ENCODE peak calls at places on chromosomes 7 and 10, in ten cellular contexts. S is colonic mucosa, V is PC-9, G is suprapubic skin, I is Caco-2, R is right lobe of liver, P is IMR-90, N is MM.1S, T is cardiac muscle cell, B is tibial artery. U is an unnamed sample.

GRCh38 chr10:34959321-34959720 is 130.8 kb downstream of the CUL2 start:
- DNase-seq in T (no peak), G (no peak), R (no peak), P (no peak), S (no peak), I (peak; percentile 43), B (no peak), V (no peak), N (no peak), U (peak; percentile 21)

GRCh38 chr7:44066111-44066460 is 719 bp upstream of the PGAM2 start:
- DNase-seq in S (no peak), R (no peak), T (no peak), B (no peak), I (no peak), G (peak; percentile 55), P (no peak), V (no peak), N (no peak), U (no peak)

GRCh38 chr10:88743999-88744398 is 15.8 kb upstream of the LIPN start:
- DNase-seq in S (peak; percentile 28), G (no peak), T (no peak), N (no peak), V (no peak), R (no peak), I (peak; percentile 28), B (no peak), P (no peak), U (no peak)

GRCh38 chr7:2802504-2803341 is 41.4 kb downstream of the GNA12 start:
- DNase-seq in B (no peak), I (peak; percentile 64), R (peak; percentile 43), P (peak; percentile 72), V (peak; percentile 90), N (no peak), S (no peak), T (peak; percentile 62), G (no peak), U (no peak)

GRCh38 chr7:3134715-3135114 is 91.0 kb upstream of the CARD11 start:
- DNase-seq in I (no peak), G (no peak), N (no peak), P (no peak), R (no peak), V (no peak), B (no peak), S (no peak), T (no peak), U (no peak)

GRCh38 chr7:15652776-15653290 is 33.6 kb downstream of the MEOX2 start:
- DNase-seq in P (no peak), I (no peak), V (no peak), T (no peak), R (no peak), N (no peak), B (no peak), S (no peak), G (no peak), U (no peak)

GRCh38 chr10:49654036-49654693 is 25.3 kb upstream of the C10orf53 start:
- DNase-seq in P (no peak), I (no peak), T (no peak), N (no peak), V (peak; percentile 26), G (no peak), B (no peak), S (no peak), R (peak; percentile 31), U (no peak)

GRCh38 chr10:93481931-93482834 is at the start of gene MYOF:
- DNase-seq in I (peak; percentile 76), P (peak; percentile 93), T (peak; percentile 90), R (peak; percentile 55), V (peak; percentile 75), B (peak; percentile 73), S (peak; percentile 80), N (peak; percentile 70), G (no peak), U (peak; percentile 70)

GRCh38 chr7:81692146-81692905 is 77.5 kb downstream of the HGF start:
- DNase-seq in T (peak; percentile 38), P (peak; percentile 89), I (no peak), R (no peak), G (no peak), S (no peak), V (no peak), N (no peak), B (no peak), U (no peak)

GRCh38 chr7:132713893-132714292 is 137.6 kb upstream of the PLXNA4 start:
- DNase-seq in I (no peak), R (no peak), B (no peak), G (no peak), N (no peak), P (no peak), S (no peak), V (no peak), T (no peak), U (no peak)

GRCh38 chr10:31697271-31698168 is 231.1 kb downstream of the ARHGAP12 start:
- DNase-seq in R (peak; percentile 61), B (peak; percentile 95), G (peak; percentile 94), T (peak; percentile 79), N (no peak), S (peak; percentile 55), P (peak; percentile 85), I (no peak), V (no peak), U (no peak)

GRCh38 chr10:583433-583832 is 106.0 kb downstream of the DIP2C start:
- DNase-seq in S (no peak), V (no peak), G (no peak), N (no peak), I (no peak), T (no peak), R (no peak), P (no peak), B (peak; percentile 15), U (no peak)

DNA sequence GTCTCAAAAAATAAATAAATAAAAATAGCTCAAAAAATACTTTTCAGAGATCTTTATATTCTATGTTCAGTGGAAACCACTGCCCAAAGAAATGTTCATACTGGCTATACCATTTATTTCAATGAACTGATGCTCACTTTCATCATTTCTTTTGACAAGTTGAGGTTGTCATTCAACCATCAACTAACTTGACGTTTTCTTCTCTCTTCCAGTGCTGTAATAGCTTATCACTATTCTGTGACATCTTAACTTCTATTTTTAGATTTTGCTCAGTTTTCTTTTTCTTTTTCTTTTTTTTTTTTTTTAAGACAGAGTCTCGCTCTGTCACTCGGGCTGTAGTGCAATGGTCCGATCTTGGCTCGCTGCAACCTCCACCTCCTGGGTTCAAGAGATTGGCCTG is 8.7 kb upstream of the CTAGE4 start:
- DNase-seq in T (no peak), N (no peak), G (no peak), P (no peak), S (no peak), I (no peak), V (no peak), B (no peak), R (no peak), U (no peak)
- H3K4me1 ChIP-seq in T (peaks cover 16% of the 10 kb centered on the region), N (no peaks in the 10 kb centered on the region), G (no peaks in the 10 kb centered on the region), P (no peaks in the 10 kb centered on the region), S (no peaks in the 10 kb centered on the region), I (peaks cover 15% of the 10 kb centered on the region), V (no peaks in the 10 kb centered on the region), B (no peaks in the 10 kb centered on the region), R (no peaks in the 10 kb centered on the region), U (no peaks in the 10 kb centered on the region)

GRCh38 chr7:150686030-150686626 is 622 bp downstream of the GIMAP2 start:
- DNase-seq in T (no peak), S (no peak), G (no peak), R (no peak), I (no peak), B (no peak), P (no peak), N (no peak), V (no peak), U (no peak)
- H3K4me3 ChIP-seq in T (no peak overlapping the region), S (peak overlapping the region; percentile 14), G (peak overlapping the region; percentile 45), R (peak overlapping the region; percentile 58), I (no peak overlapping the region), B (peak overlapping the region; percentile 33), P (peak overlapping the region; percentile 38), N (peak overlapping the region; percentile 71), V (peak overlapping the region; percentile 46), U (no peak overlapping the region)

GRCh38 chr7:107712025-107712424 is 31.9 kb upstream of the CBLL1 start:
- DNase-seq in I (no peak), V (no peak), P (no peak), G (no peak), R (no peak), B (no peak), N (no peak), S (no peak), T (no peak), U (no peak)
- H3K36me3 ChIP-seq in I (no peaks in the 10 kb centered on the region), V (no peaks in the 10 kb centered on the region), P (no peaks in the 10 kb centered on the region), G (no peaks in the 10 kb centered on the region), R (no peaks in the 10 kb centered on the region), B (no peaks in the 10 kb centered on the region), N (no peaks in the 10 kb centered on the region), S (no peaks in the 10 kb centered on the region), T (no peaks in the 10 kb centered on the region), U (no peaks in the 10 kb centered on the region)

GRCh38 chr10:113056468-113057021 is 106.5 kb downstream of the TCF7L2 start:
- DNase-seq in P (peak; percentile 82), T (peak; percentile 86), N (no peak), I (no peak), S (no peak), R (no peak), B (no peak), G (no peak), V (no peak), U (no peak)

GRCh38 chr10:113060221-113061053 is 110.4 kb downstream of the TCF7L2 start:
- DNase-seq in I (peak; percentile 23), R (no peak), B (peak; percentile 76), N (no peak), S (peak; percentile 62), V (no peak), G (no peak), P (no peak), T (peak; percentile 45), U (no peak)

GRCh38 chr10:113058175-113058961 is 108.3 kb downstream of the TCF7L2 start:
- DNase-seq in V (no peak), I (no peak), T (peak; percentile 93), R (no peak), P (peak; percentile 78), S (peak; percentile 59), B (no peak), G (no peak), N (no peak), U (peak; percentile 81)

GRCh38 chr10:113061054-113061430 is 111.0 kb downstream of the TCF7L2 start:
- DNase-seq in G (no peak), V (no peak), N (no peak), B (no peak), S (no peak), T (no peak), I (no peak), P (no peak), R (no peak), U (no peak)

DNA sequence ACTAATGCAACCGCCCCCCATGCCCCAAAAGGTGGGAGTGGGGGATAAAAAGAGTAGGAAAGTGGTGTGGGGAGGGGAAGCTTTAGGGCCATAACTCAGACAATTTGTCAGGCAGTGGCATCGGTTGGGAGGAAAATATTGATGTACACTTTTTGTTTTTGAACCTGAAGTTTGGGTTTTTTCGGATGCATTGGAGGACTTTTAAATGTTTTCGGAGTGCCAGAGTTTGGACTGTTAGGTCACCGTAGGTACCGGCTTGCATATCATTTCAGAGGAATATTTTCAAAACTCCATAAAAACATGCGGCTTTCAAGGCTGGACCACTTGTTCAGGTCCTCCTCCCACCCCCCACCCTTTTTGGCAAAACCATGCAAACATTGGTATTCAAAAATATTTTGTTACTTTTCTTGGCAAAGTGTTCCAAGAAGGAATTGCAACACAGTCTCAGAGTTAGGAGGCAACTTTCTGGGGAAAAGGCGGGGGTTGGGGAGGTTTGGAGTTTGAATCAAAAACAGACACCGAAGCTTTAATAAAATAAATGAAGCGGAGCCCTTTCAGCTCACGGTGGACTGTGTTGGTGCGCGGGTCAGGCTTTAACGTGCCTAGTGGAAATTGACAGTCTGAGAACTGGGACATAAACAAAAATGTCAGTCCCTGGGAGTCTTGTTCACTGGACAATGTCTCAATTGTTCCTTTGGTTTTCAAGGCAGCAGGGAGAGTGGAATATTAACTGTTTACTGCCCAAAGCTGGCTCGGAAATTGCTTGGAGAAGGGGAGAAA is 109.1 kb downstream of the TCF7L2 start:
- DNase-seq in S (peak; percentile 49), P (peak; percentile 71), T (peak; percentile 91), V (no peak), R (no peak), I (no peak), N (no peak), G (no peak), B (peak; percentile 53), U (peak; percentile 48)
- H3K4me1 ChIP-seq in S (peaks cover 9% of the 10 kb centered on the region), P (peaks cover 37% of the 10 kb centered on the region), T (peaks cover 76% of the 10 kb centered on the region), V (peaks cover 11% of the 10 kb centered on the region), R (no peaks in the 10 kb centered on the region), I (peaks cover 38% of the 10 kb centered on the region), N (no peaks in the 10 kb centered on the region), G (peaks cover 64% of the 10 kb centered on the region), B (peaks cover 100% of the 10 kb centered on the region), U (peaks cover 56% of the 10 kb centered on the region)

U was measured in HAP-1.